ENCODE peak calls at places on chromosomes 12 and 14, in four cellular contexts. One of them, this sample, is unnamed.

GRCh38 chr12:58247633-58248032 is 306.3 kb downstream of the ATP23 start:
- DNase-seq in fibroblast of pulmonary artery: no peak
- DNase-seq in stimulated activated CD8-positive, alpha-beta memory T cell treated with anti-CD3 and anti-CD28 coated beads, Interleukin-15, amount 100 ng/mL, for 48 hours: no peak
- DNase-seq in CD8-positive, alpha-beta memory T cell: no peak
- DNase-seq in this sample: no peak

GRCh38 chr12:96902076-96902475 is 5.0 kb upstream of the NEDD1 start:
- DNase-seq in fibroblast of pulmonary artery: no peak
- DNase-seq in stimulated activated CD8-positive, alpha-beta memory T cell treated with anti-CD3 and anti-CD28 coated beads, Interleukin-15, amount 100 ng/mL, for 48 hours: no peak
- DNase-seq in CD8-positive, alpha-beta memory T cell: no peak
- DNase-seq in this sample: no peak

GRCh38 chr14:94636744-94637412 is 24.7 kb downstream of the SERPINA3 start:
- DNase-seq in fibroblast of pulmonary artery: peak
- DNase-seq in stimulated activated CD8-positive, alpha-beta memory T cell treated with anti-CD3 and anti-CD28 coated beads, Interleukin-15, amount 100 ng/mL, for 48 hours: no peak
- DNase-seq in CD8-positive, alpha-beta memory T cell: no peak
- DNase-seq in this sample: no peak

GRCh38 chr12:29229158-29229505 is 80.1 kb downstream of the FAR2 start:
- DNase-seq in fibroblast of pulmonary artery: no peak
- DNase-seq in stimulated activated CD8-positive, alpha-beta memory T cell treated with anti-CD3 and anti-CD28 coated beads, Interleukin-15, amount 100 ng/mL, for 48 hours: no peak
- DNase-seq in CD8-positive, alpha-beta memory T cell: no peak
- DNase-seq in this sample: no peak

GRCh38 chr12:34393821-34394150 is 371.5 kb downstream of the ALG10 start:
- DNase-seq in fibroblast of pulmonary artery: no peak
- DNase-seq in stimulated activated CD8-positive, alpha-beta memory T cell treated with anti-CD3 and anti-CD28 coated beads, Interleukin-15, amount 100 ng/mL, for 48 hours: no peak
- DNase-seq in CD8-positive, alpha-beta memory T cell: no peak
- DNase-seq in this sample: no peak

GRCh38 chr12:129911437-129912049 is 7.7 kb upstream of the TMEM132D start:
- DNase-seq in fibroblast of pulmonary artery: peak
- DNase-seq in stimulated activated CD8-positive, alpha-beta memory T cell treated with anti-CD3 and anti-CD28 coated beads, Interleukin-15, amount 100 ng/mL, for 48 hours: no peak
- DNase-seq in CD8-positive, alpha-beta memory T cell: no peak
- DNase-seq in this sample: no peak

GRCh38 chr14:35403397-35404245 is 928 bp downstream of the NFKBIA start:
- DNase-seq in fibroblast of pulmonary artery: peak
- DNase-seq in stimulated activated CD8-positive, alpha-beta memory T cell treated with anti-CD3 and anti-CD28 coated beads, Interleukin-15, amount 100 ng/mL, for 48 hours: peak
- DNase-seq in CD8-positive, alpha-beta memory T cell: peak
- DNase-seq in this sample: peak

GRCh38 chr12:130658106-130658505 is 58.0 kb downstream of the RIMBP2 start:
- DNase-seq in fibroblast of pulmonary artery: no peak
- DNase-seq in stimulated activated CD8-positive, alpha-beta memory T cell treated with anti-CD3 and anti-CD28 coated beads, Interleukin-15, amount 100 ng/mL, for 48 hours: no peak
- DNase-seq in CD8-positive, alpha-beta memory T cell: no peak
- DNase-seq in this sample: no peak

GRCh38 chr14:92190768-92191167 is 69.0 kb downstream of the CPSF2 start:
- DNase-seq in fibroblast of pulmonary artery: no peak
- DNase-seq in stimulated activated CD8-positive, alpha-beta memory T cell treated with anti-CD3 and anti-CD28 coated beads, Interleukin-15, amount 100 ng/mL, for 48 hours: no peak
- DNase-seq in CD8-positive, alpha-beta memory T cell: no peak
- DNase-seq in this sample: no peak

GRCh38 chr14:54686219-54686870 is 119.4 kb downstream of the SAMD4A start:
- DNase-seq in fibroblast of pulmonary artery: peak
- DNase-seq in stimulated activated CD8-positive, alpha-beta memory T cell treated with anti-CD3 and anti-CD28 coated beads, Interleukin-15, amount 100 ng/mL, for 48 hours: no peak
- DNase-seq in CD8-positive, alpha-beta memory T cell: no peak
- DNase-seq in this sample: peak

This sample was measured in thoracic aorta.